ENCODE peak calls at places on chromosomes 12 and 14, in eight cellular contexts. O is hepatocyte; E is fibroblast of pulmonary artery; A is transverse colon; S is H9; U is CD8-positive, alpha-beta T cell; C is dorsolateral prefrontal cortex; G is foreskin fibroblast. H is an unnamed sample.

GRCh38 chr14:25231006-25231405 is 181.1 kb upstream of the STXBP6 start:
- DNase-seq in C (no peak), S (no peak), O (no peak), E (peak), U (no peak), A (no peak), G (no peak), H (no peak)

GRCh38 chr14:69316449-69317391 is 56.8 kb downstream of the GALNT16 start:
- DNase-seq in G (peak), C (no peak), O (peak), S (peak), A (peak), E (peak), U (no peak), H (no peak)

GRCh38 chr12:84912191-84913142 is at the start of gene SLC6A15:
- DNase-seq in E (peak), O (peak), A (no peak), C (peak), U (no peak), S (peak), G (peak), H (peak)

GRCh38 chr14:59055439-59056045 is 132.9 kb upstream of the DAAM1 start:
- DNase-seq in G (peak), A (peak), S (no peak), U (no peak), C (no peak), E (peak), O (peak), H (no peak)

GRCh38 chr12:54917001-54917488 is 62.7 kb downstream of the MUCL1 start:
- DNase-seq in U (no peak), S (peak), E (no peak), G (no peak), O (no peak), C (no peak), A (no peak), H (no peak)

GRCh38 chr12:124698998-124699305 is 131.5 kb upstream of the NCOR2 start:
- DNase-seq in O (no peak), C (no peak), U (no peak), A (no peak), G (no peak), E (no peak), S (no peak), H (no peak)

GRCh38 chr12:14993537-14994266 is 20.9 kb downstream of the PDE6H start:
- DNase-seq in E (peak), C (no peak), O (peak), S (no peak), A (no peak), G (peak), U (no peak), H (no peak)

GRCh38 chr12:27794818-27795584 is 15.0 kb upstream of the MANSC4 start:
- DNase-seq in S (no peak), A (no peak), G (no peak), C (no peak), U (no peak), O (no peak), E (no peak), H (no peak)

GRCh38 chr12:30928356-30929264 is 2.1 kb downstream of the TSPAN11 start:
- DNase-seq in C (no peak), A (no peak), S (peak), U (no peak), G (no peak), E (no peak), O (no peak), H (no peak)

GRCh38 chr14:34718750-34719304 is 4.4 kb upstream of the CFL2 start:
- DNase-seq in A (no peak), G (peak), U (no peak), C (no peak), E (no peak), S (no peak), O (no peak), H (no peak)

GRCh38 chr12:93442411-93443340 is 929 bp upstream of the UBE2N start:
- DNase-seq in O (no peak), S (no peak), A (no peak), G (no peak), E (no peak), U (no peak), C (no peak), H (no peak)

GRCh38 chr12:89765959-89766824 is 57.6 kb upstream of the ATP2B1 start:
- DNase-seq in G (no peak), E (no peak), U (no peak), O (no peak), S (no peak), C (no peak), A (no peak), H (no peak)

GRCh38 chr14:72664651-72665050 is 229.2 kb downstream of the DPF3 start:
- DNase-seq in C (no peak), S (no peak), O (no peak), E (no peak), A (no peak), U (no peak), G (no peak), H (no peak)

GRCh38 chr14:79137836-79138235 is 967.7 kb downstream of the NRXN3 start:
- DNase-seq in A (no peak), O (no peak), C (no peak), U (no peak), S (no peak), E (no peak), G (no peak), H (no peak)

GRCh38 chr12:67650127-67650495 is 1.6 kb downstream of the DYRK2 start:
- DNase-seq in O (no peak), C (no peak), E (no peak), G (no peak), S (no peak), A (no peak), U (no peak), H (peak)

GRCh38 chr12:26128180-26128579 is 3.3 kb upstream of the BHLHE41 start:
- DNase-seq in U (no peak), A (no peak), O (no peak), S (no peak), G (peak), E (no peak), C (no peak), H (no peak)

GRCh38 chr12:124490584-124491305 is 76.7 kb downstream of the NCOR2 start:
- DNase-seq in G (no peak), S (no peak), O (peak), C (peak), A (peak), E (no peak), U (no peak), H (no peak)

GRCh38 chr12:4821000-4821399 is 88.7 kb upstream of the KCNA1 start:
- DNase-seq in O (no peak), G (no peak), E (no peak), U (no peak), S (no peak), A (no peak), C (no peak), H (no peak)

GRCh38 chr14:59631237-59631636 is 54.6 kb upstream of the CCDC175 start:
- DNase-seq in G (no peak), S (peak), A (no peak), U (no peak), O (no peak), C (no peak), E (peak), H (no peak)

GRCh38 chr12:54374555-54375257 is 9.8 kb downstream of the ZNF385A start:
- DNase-seq in C (no peak), S (no peak), G (no peak), O (no peak), A (no peak), E (no peak), U (no peak), H (no peak)

GRCh38 chr14:51996148-51996746 is 6.9 kb downstream of the RTRAF start:
- DNase-seq in C (no peak), E (peak), S (no peak), A (no peak), O (peak), U (no peak), G (no peak), H (no peak)

DNA sequence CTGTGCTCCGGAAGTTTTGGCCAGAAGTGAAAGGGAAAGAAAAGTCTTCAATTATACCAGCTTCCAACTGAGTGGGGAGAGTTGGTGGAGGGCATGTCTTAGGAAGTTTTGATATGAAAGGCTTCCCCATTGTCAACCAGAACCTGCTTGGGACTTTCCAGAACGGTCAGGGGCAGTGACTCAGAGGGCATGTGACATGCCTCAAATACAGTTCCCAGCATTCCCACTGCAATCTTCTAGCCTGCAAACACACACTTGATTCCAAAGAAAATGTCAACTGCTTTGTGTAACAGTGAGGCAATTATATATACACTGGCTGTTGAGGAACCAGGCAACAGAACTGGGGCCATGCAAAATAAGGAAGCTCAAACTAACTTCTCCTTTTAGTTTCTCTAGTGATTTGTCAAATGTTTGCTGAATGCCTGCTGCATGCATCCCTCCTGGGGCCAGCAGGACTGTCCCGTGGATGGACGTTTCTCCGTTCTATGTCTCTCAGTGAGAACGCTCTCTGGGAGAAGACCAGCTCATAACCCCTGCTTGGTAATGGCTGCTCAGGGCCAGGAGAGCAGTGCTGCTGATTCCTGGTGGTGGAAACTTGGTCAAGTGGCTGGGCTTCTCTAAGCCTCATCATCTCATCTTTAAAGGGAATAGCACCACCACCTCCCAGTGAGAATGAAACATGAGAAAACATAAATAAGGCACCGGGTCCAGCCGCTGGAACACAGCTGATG is 18.3 kb downstream of the SLC25A47 start:
- DNase-seq in C (no peak), G (peak), S (no peak), U (no peak), O (peak), A (no peak), E (peak), H (no peak)
- TF ChIP-seq CTCF in C (no peak), G (no peak), S (no peak), U (no peak), O (no peak), A (no peak), E (no peak), H (no peak)

GRCh38 chr12:79517363-79517762 is 173.4 kb downstream of the PAWR start:
- DNase-seq in C (no peak), A (no peak), E (no peak), G (no peak), S (no peak), O (no peak), U (no peak), H (no peak)

GRCh38 chr12:79508622-79509021 is 182.1 kb downstream of the PAWR start:
- DNase-seq in C (no peak), A (no peak), G (no peak), U (no peak), O (no peak), S (no peak), E (no peak), H (no peak)

GRCh38 chr12:79514730-79515525 is 175.8 kb downstream of the PAWR start:
- DNase-seq in E (peak), A (no peak), O (no peak), C (no peak), G (peak), S (no peak), U (no peak), H (no peak)

GRCh38 chr12:79515526-79515935 is 175.2 kb downstream of the PAWR start:
- DNase-seq in O (no peak), U (no peak), G (no peak), S (no peak), A (no peak), E (no peak), C (no peak), H (no peak)

DNA sequence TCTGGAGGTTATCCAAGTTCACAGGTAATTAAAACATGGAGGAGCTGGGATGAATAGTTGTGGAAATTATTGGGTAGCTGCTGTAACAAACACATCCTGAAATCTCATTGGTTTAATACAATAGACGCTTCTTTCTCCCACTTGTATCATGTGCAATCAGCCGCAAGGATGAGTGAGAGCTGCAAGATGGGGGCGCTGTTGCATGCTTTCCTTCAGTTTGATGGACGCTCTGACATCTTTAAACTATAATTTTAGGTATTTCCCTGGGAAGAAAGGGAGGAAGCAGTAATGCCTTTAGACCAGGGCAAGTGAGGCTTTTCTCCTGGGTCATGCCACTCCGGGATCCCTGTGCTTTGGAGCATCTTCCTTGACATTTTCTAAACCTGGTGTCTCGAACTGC is 178.7 kb downstream of the PAWR start:
- DNase-seq in C (no peak), S (peak), O (no peak), G (no peak), E (no peak), A (no peak), U (no peak), H (no peak)
- TF ChIP-seq CTCF in C (no peak), S (peak), O (no peak), G (no peak), E (no peak), A (no peak), U (no peak), H (peak)

GRCh38 chr12:23098110-23099049 is 473.4 kb downstream of the ETNK1 start:
- DNase-seq in U (no peak), A (no peak), S (no peak), C (no peak), G (no peak), E (no peak), O (no peak), H (no peak)
- TF ChIP-seq CTCF in U (no peak), A (no peak), S (no peak), C (no peak), G (no peak), E (no peak), O (no peak), H (no peak)

DNA sequence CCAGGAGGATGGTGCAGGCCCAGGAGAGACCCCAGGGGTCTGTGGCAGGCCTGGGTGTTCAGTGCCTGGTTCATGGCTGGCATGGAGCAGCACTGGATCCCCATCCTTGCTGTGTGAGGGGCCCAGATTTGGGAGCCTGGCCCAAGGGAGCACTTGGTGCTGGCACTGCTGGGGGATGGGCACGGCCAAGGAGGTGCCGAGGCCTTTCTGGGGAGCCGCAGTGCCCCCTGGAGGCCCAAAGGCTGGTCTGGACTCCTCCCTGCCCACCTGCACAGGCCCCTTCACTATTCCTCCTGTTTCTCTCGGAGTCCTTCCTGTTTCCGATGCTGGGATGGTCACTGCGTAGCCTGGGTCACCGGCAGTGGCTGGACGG is 48.6 kb downstream of the LRCOL1 start:
- DNase-seq in A (no peak), E (no peak), U (no peak), O (peak), G (no peak), S (peak), C (no peak), H (no peak)
- TF ChIP-seq CTCF in A (no peak), E (peak), U (no peak), O (peak), G (peak), S (peak), C (no peak), H (peak)

GRCh38 chr12:95959107-95959506 is 16.0 kb downstream of the AMDHD1 start:
- DNase-seq in A (no peak), G (no peak), U (no peak), C (no peak), E (peak), S (no peak), O (no peak), H (no peak)
- TF ChIP-seq CTCF in A (no peak), G (peak), U (no peak), C (no peak), E (no peak), S (peak), O (peak), H (peak)

GRCh38 chr12:120231316-120232011 is 30.6 kb upstream of the RPLP0 start:
- DNase-seq in C (no peak), O (peak), U (peak), A (peak), S (peak), E (peak), G (peak), H (no peak)
- TF ChIP-seq CTCF in C (no peak), O (no peak), U (no peak), A (no peak), S (peak), E (peak), G (no peak), H (no peak)

DNA sequence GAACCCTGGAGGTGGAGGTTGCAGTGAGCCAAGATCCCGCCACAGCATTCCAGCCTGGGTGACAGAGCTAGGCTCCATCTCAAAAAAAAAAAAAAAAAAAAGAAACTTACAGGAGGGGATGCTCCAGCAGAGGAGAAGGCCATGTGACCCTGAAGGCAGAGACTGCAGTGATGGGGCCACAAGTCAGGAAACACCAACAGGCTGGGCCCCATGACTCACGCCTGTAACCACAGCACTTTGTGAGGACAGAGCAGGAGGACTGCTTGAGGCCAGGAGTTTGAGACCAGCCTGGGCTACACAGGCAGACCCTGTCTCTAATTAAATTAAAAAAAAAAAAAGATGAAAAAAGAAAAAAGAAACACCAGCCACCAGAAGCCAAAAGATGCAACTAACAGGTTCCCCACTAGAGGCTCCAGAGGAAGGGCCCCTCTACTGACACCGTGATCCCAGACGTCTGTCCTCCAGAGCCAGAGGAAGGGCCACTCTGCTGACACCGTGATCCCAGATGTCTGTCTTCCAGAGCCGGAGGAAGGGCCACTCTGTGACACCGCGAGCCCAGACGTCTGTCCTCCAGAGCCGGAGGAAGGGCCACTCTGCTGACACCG is 9.1 kb upstream of the GLT1D1 start:
- DNase-seq in E (no peak), G (no peak), C (no peak), S (peak), U (no peak), O (no peak), A (no peak), H (no peak)
- TF ChIP-seq CTCF in E (no peak), G (no peak), C (no peak), S (peak), U (no peak), O (no peak), A (no peak), H (peak)

GRCh38 chr14:103022669-103023044 is 34.7 kb downstream of the CDC42BPB start:
- DNase-seq in U (no peak), G (no peak), C (no peak), O (no peak), E (no peak), A (no peak), S (no peak), H (no peak)
- TF ChIP-seq CTCF in U (no peak), G (no peak), C (no peak), O (no peak), E (no peak), A (no peak), S (no peak), H (no peak)

GRCh38 chr14:24114536-24115450 is at the start of the genes DCAF11 and NRL:
- DNase-seq in S (peak), C (peak), E (peak), O (peak), A (peak), U (peak), G (peak), H (peak)
- TF ChIP-seq CTCF in S (no peak), C (peak), E (no peak), O (no peak), A (no peak), U (no peak), G (no peak), H (no peak)

DNA sequence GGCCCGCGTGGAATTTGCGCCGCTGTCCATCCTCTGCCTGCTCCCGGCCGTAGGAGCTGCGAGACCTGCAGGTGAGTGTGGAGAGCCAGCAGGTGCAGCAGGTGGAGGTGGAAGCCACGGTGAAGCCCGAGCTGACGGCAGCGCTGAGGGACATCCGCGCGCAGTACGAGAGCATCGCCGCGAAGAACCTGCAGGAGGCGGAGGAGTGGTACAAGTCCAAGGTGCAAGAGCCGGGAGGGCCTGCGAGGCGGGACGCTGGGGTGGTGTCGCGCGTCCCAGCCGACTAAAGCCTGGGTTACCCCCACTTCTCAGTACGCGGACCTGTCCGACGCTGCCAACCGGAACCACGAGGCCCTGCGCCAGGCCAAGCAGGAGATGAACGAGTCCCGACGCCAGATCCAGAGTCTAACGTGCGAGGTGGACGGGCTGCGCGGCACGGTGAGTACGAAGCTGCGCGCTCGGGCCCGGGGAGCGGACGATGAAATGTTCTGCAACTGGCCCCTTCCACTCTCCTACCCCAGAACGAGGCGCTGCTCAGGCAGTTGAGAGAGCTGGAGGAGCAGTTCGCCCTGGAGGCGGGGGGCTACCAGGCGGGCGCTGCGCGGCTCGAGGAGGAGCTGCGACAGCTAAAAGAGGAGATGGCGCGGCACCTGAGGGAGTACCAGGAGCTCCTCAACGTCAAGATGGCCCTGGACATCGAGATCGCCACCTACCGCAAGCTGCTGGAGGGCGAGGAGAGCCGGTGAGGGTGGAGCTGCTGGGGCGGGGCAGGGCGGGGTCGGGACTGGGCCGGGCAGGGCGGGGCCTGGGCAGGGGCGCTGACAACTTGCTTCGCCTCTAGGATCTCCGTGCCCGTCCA is 2.1 kb downstream of the PRPH start:
- DNase-seq in G (no peak), U (no peak), E (no peak), S (peak), C (no peak), O (peak), A (peak), H (no peak)
- TF ChIP-seq CTCF in G (no peak), U (peak), E (no peak), S (peak), C (no peak), O (peak), A (peak), H (peak)